ENCODE peak calls at places on chromosomes 13 and 19, in four cellular contexts. F is cardiac muscle cell, C is iris pigment epithelial cell, Z is heart right ventricle. J is an unnamed sample.

GRCh38 chr19:18389736-18390074 is 3.7 kb downstream of the GDF15 start:
- DNase-seq in F (no peak), C (no peak), Z (no peak), J (no peak)

GRCh38 chr19:16367269-16367683 is 42.6 kb downstream of the KLF2 start:
- DNase-seq in F (no peak), C (no peak), Z (no peak), J (no peak)

GRCh38 chr19:1828279-1829238 is 16.5 kb upstream of the ATP8B3 start:
- DNase-seq in F (no peak), C (no peak), Z (no peak), J (no peak)

GRCh38 chr13:57624565-57625435 is 6.7 kb upstream of the PCDH17 start:
- DNase-seq in F (peak), C (peak), Z (peak), J (peak)

GRCh38 chr13:35086667-35087066 is 144.6 kb downstream of the NBEA start:
- DNase-seq in F (no peak), C (peak), Z (no peak), J (no peak)

GRCh38 chr13:109628251-109628699 is 158.1 kb downstream of the IRS2 start:
- DNase-seq in F (no peak), C (peak), Z (no peak), J (no peak)

GRCh38 chr19:23075031-23075733 is 41.6 kb upstream of the ZNF730 start:
- DNase-seq in F (peak), C (peak), Z (peak), J (no peak)

GRCh38 chr13:28413999-28414398 is 80.9 kb downstream of the FLT1 start:
- DNase-seq in F (no peak), C (no peak), Z (no peak), J (no peak)